ENCODE peak calls at places on chromosomes 4 and X, in six cellular contexts. P is H9, K is mesendoderm, T is IMR-90, H is H1, A is neuronal stem cell. L is an unnamed sample.
A peak's percentile ranks its signal among the peaks of the same experiment; 100 is the strongest.

GRCh38 chr4:184282251-184282713 is 64.6 kb upstream of the ENPP6 start:
- DNase-seq in P (no peak), K (peak; percentile 20), T (no peak), H (no peak), A (no peak), L (no peak)

GRCh38 chr4:12897954-12898353 is 586.2 kb downstream of the RAB28 start:
- DNase-seq in P (no peak), K (no peak), T (no peak), H (no peak), A (no peak), L (no peak)

GRCh38 chr4:144449623-144450022 is 196.3 kb upstream of the HHIP start:
- DNase-seq in P (no peak), K (peak; percentile 32), T (no peak), H (no peak), A (no peak), L (peak; percentile 8)

GRCh38 chrX:37659047-37659446 is 26.5 kb upstream of the XK start:
- DNase-seq in P (no peak), K (no peak), T (no peak), H (no peak), A (no peak), L (no peak)

GRCh38 chrX:47960400-47960799 is 43.4 kb downstream of the ZNF182 start:
- DNase-seq in P (no peak), K (no peak), T (no peak), H (no peak), A (no peak), L (no peak)

GRCh38 chr4:142473218-142473959 is 372.7 kb downstream of the INPP4B start:
- DNase-seq in P (no peak), K (no peak), T (no peak), H (no peak), A (no peak), L (no peak)

GRCh38 chr4:23085249-23085568 is 392.5 kb downstream of the GBA3 start:
- DNase-seq in P (no peak), K (no peak), T (no peak), H (no peak), A (no peak), L (no peak)

GRCh38 chr4:106676173-106676921 is 307.8 kb upstream of the GIMD1 start:
- DNase-seq in P (no peak), K (no peak), T (no peak), H (no peak), A (no peak), L (peak; percentile 93)

GRCh38 chr4:76449824-76450223 is 14.8 kb downstream of the SHROOM3 start:
- DNase-seq in P (no peak), K (no peak), T (no peak), H (no peak), A (no peak), L (no peak)

GRCh38 chrX:13894888-13895564 is 78.1 kb upstream of the GPM6B start:
- DNase-seq in P (no peak), K (no peak), T (peak; percentile 18), H (no peak), A (no peak), L (no peak)

GRCh38 chr4:81786063-81786763 is 314.5 kb upstream of the RASGEF1B start:
- DNase-seq in P (no peak), K (no peak), T (no peak), H (no peak), A (no peak), L (peak; percentile 58)

GRCh38 chr4:80184791-80185756 is 12.2 kb upstream of the PRDM8 start:
- DNase-seq in P (peak; percentile 63), K (peak; percentile 8), T (no peak), H (no peak), A (no peak), L (peak; percentile 42)

GRCh38 chr4:47913328-47913727 is 1.1 kb downstream of the NFXL1 start:
- DNase-seq in P (no peak), K (peak; percentile 49), T (peak; percentile 34), H (no peak), A (no peak), L (peak; percentile 26)

GRCh38 chr4:74095482-74095881 is 3.5 kb downstream of the CXCL2 start:
- DNase-seq in P (no peak), K (no peak), T (no peak), H (no peak), A (no peak), L (peak; percentile 30)

GRCh38 chrX:8274166-8274565 is 103.1 kb upstream of the VCX2 start:
- DNase-seq in P (no peak), K (no peak), T (no peak), H (no peak), A (no peak), L (no peak)

GRCh38 chr4:158610790-158611189 is 60.9 kb downstream of the C4orf46 start:
- DNase-seq in P (no peak), K (no peak), T (peak; percentile 18), H (no peak), A (no peak), L (no peak)

GRCh38 chr4:108054025-108054424 is 64.3 kb downstream of the HADH start:
- DNase-seq in P (no peak), K (no peak), T (no peak), H (no peak), A (no peak), L (no peak)

GRCh38 chr4:23060776-23061175 is 368.0 kb downstream of the GBA3 start:
- DNase-seq in P (no peak), K (no peak), T (no peak), H (no peak), A (no peak), L (no peak)

GRCh38 chrX:145729635-145730034 is 88.0 kb upstream of the SLITRK2 start:
- DNase-seq in P (no peak), K (no peak), T (no peak), H (no peak), A (no peak), L (no peak)

GRCh38 chr4:152937535-152938236 is 1.6 kb downstream of the FHDC1 start:
- DNase-seq in P (no peak), K (no peak), T (peak; percentile 21), H (no peak), A (peak; percentile 31), L (peak; percentile 36)

GRCh38 chr4:82811392-82811791 is 12.8 kb upstream of the SCD5 start:
- DNase-seq in P (no peak), K (no peak), T (no peak), H (no peak), A (no peak), L (no peak)

GRCh38 chr4:139630991-139631390 is 34.6 kb upstream of the MGST2 start:
- DNase-seq in P (no peak), K (peak; percentile 46), T (no peak), H (no peak), A (peak; percentile 49), L (no peak)

GRCh38 chr4:27787195-27787594 is 926.6 kb downstream of the STIM2 start:
- DNase-seq in P (no peak), K (no peak), T (no peak), H (no peak), A (no peak), L (no peak)

GRCh38 chrX:140503230-140503585 is 1.7 kb downstream of the SOX3 start:
- DNase-seq in P (no peak), K (no peak), T (no peak), H (no peak), A (no peak), L (no peak)

GRCh38 chr4:26337612-26338011 is 16.8 kb downstream of the RBPJ start:
- DNase-seq in P (no peak), K (no peak), T (no peak), H (no peak), A (no peak), L (no peak)

GRCh38 chr4:25523405-25523804 is 132.2 kb upstream of the SLC34A2 start:
- DNase-seq in P (no peak), K (no peak), T (no peak), H (no peak), A (no peak), L (no peak)

GRCh38 chr4:143713556-143714289 is 13.2 kb upstream of the FREM3 start:
- DNase-seq in P (no peak), K (no peak), T (no peak), H (no peak), A (no peak), L (no peak)

GRCh38 chrX:107325467-107325866 is 119.1 kb downstream of the DNAAF6 start:
- DNase-seq in P (no peak), K (no peak), T (no peak), H (no peak), A (no peak), L (no peak)

GRCh38 chr4:183011213-183011907 is 87.7 kb upstream of the WWC2 start:
- DNase-seq in P (no peak), K (no peak), T (peak; percentile 65), H (no peak), A (no peak), L (peak; percentile 77)

GRCh38 chrX:130125090-130125489 is 14.8 kb upstream of the ELF4 start:
- DNase-seq in P (no peak), K (no peak), T (no peak), H (no peak), A (no peak), L (peak; percentile 40)

GRCh38 chr4:7224001-7224400 is 31.7 kb downstream of the SORCS2 start:
- DNase-seq in P (no peak), K (no peak), T (no peak), H (no peak), A (no peak), L (no peak)

GRCh38 chr4:85391011-85391410 is 83.9 kb upstream of the ARHGAP24 start:
- DNase-seq in P (no peak), K (no peak), T (no peak), H (no peak), A (no peak), L (no peak)
- H2BK15ac ChIP-seq in P (no peak overlapping the region), K (no peak overlapping the region), T (no peak overlapping the region), H (no peak overlapping the region), A (no peak overlapping the region), L (no peak overlapping the region)

DNA sequence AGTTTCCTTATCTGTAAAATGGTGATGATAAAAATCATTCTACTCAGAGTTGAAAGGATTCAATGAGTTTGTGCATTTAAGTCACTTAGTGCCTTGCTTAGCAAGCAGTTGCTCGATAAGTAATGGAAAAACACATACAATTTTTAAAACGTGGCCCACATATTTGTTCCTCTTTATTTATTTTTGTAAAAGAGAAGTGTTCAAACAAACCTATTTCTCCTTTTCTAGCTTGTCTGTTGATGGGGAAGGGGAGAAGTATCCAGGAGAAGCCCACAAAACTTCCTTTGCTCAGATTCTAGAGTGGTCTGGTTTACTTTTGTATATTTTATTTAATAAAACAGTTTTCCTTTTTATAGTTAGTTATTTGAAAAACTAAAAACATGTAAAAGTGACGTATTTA is 3.3 kb upstream of the HPGDS start:
- DNase-seq in P (no peak), K (no peak), T (no peak), H (no peak), A (no peak), L (no peak)
- H2BK15ac ChIP-seq in P (no peak overlapping the region), K (no peak overlapping the region), T (no peak overlapping the region), H (no peak overlapping the region), A (no peak overlapping the region), L (no peak overlapping the region)

DNA sequence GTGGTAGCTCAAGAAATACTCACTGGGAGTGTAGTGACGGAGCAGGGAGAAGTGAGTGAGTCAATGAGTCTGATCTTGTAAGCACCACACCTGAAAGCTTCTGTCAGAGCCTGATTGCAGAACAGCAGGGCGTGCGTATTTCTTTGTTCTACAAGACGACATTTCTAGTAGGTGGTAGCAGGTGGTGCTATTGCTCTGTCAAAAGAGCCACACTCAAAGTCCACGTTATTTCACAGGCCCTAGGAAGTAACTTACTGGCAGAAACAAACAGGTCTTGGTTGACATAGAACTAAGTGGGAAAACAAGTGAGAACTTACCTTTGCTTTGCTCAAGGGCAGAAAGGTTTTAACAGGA is 46.4 kb upstream of the SPRY1 start:
- DNase-seq in P (peak; percentile 78), K (peak; percentile 93), T (no peak), H (peak; percentile 41), A (no peak), L (no peak)
- H2BK15ac ChIP-seq in P (no peak overlapping the region), K (no peak overlapping the region), T (no peak overlapping the region), H (no peak overlapping the region), A (no peak overlapping the region), L (no peak overlapping the region)

GRCh38 chr4:187088070-187088799 is 364.6 kb upstream of the FAT1 start:
- DNase-seq in P (no peak), K (peak; percentile 16), T (no peak), H (no peak), A (no peak), L (no peak)
- H2BK15ac ChIP-seq in P (no peak overlapping the region), K (no peak overlapping the region), T (no peak overlapping the region), H (no peak overlapping the region), A (no peak overlapping the region), L (no peak overlapping the region)

L was measured in mesenchymal stem cell.